ENCODE peak calls at places on chromosome 21, in six cellular contexts. One of them, this sample, is unnamed.

GRCh38 chr21:8989261-8989882 is 1532.0 kb upstream of the TPTE start:
- DNase-seq in lower leg skin: no peak
- DNase-seq in AG04450: no peak
- DNase-seq in ovary: no peak
- DNase-seq in transverse colon: no peak
- DNase-seq in GM23338: peak
- DNase-seq in this sample: no peak

GRCh38 chr21:15688809-15689208 is 41.0 kb upstream of the USP25 start:
- DNase-seq in AG04450: no peak
- DNase-seq in ovary: no peak
- DNase-seq in GM23338: no peak
- DNase-seq in lower leg skin: no peak
- DNase-seq in transverse colon: no peak
- DNase-seq in this sample: peak

GRCh38 chr21:16308269-16308668 is 578.5 kb downstream of the USP25 start:
- DNase-seq in lower leg skin: no peak
- DNase-seq in ovary: no peak
- DNase-seq in transverse colon: no peak
- DNase-seq in GM23338: no peak
- DNase-seq in AG04450: no peak
- DNase-seq in this sample: no peak

GRCh38 chr21:39660596-39660995 is 47.9 kb downstream of the B3GALT5 start:
- DNase-seq in ovary: peak
- DNase-seq in AG04450: peak
- DNase-seq in GM23338: no peak
- DNase-seq in transverse colon: peak
- DNase-seq in lower leg skin: peak
- DNase-seq in this sample: no peak

GRCh38 chr21:14943636-14944035 is 121.2 kb downstream of the NRIP1 start:
- DNase-seq in transverse colon: no peak
- DNase-seq in GM23338: no peak
- DNase-seq in ovary: no peak
- DNase-seq in AG04450: no peak
- DNase-seq in lower leg skin: no peak
- DNase-seq in this sample: no peak

GRCh38 chr21:35414511-35415139 is 365.5 kb upstream of the RUNX1 start:
- DNase-seq in lower leg skin: no peak
- DNase-seq in ovary: no peak
- DNase-seq in transverse colon: no peak
- DNase-seq in AG04450: no peak
- DNase-seq in GM23338: peak
- DNase-seq in this sample: no peak

GRCh38 chr21:36661511-36662309 is 37.2 kb upstream of the SIM2 start:
- DNase-seq in GM23338: peak
- DNase-seq in ovary: no peak
- DNase-seq in lower leg skin: no peak
- DNase-seq in transverse colon: peak
- DNase-seq in AG04450: no peak
- DNase-seq in this sample: no peak

GRCh38 chr21:45543371-45543709 is 1.1 kb upstream of the SLC19A1 start:
- DNase-seq in AG04450: no peak
- DNase-seq in GM23338: no peak
- DNase-seq in lower leg skin: no peak
- DNase-seq in ovary: peak
- DNase-seq in transverse colon: no peak
- DNase-seq in this sample: no peak

GRCh38 chr21:44423312-44423821 is 31.9 kb upstream of the LRRC3 start:
- DNase-seq in lower leg skin: peak
- DNase-seq in AG04450: no peak
- DNase-seq in GM23338: no peak
- DNase-seq in ovary: no peak
- DNase-seq in transverse colon: no peak
- DNase-seq in this sample: no peak

GRCh38 chr21:32423320-32423719 is 10.8 kb downstream of the EVA1C start:
- DNase-seq in transverse colon: no peak
- DNase-seq in ovary: no peak
- DNase-seq in GM23338: no peak
- DNase-seq in lower leg skin: no peak
- DNase-seq in AG04450: peak
- DNase-seq in this sample: no peak

GRCh38 chr21:32812035-32812434 is 40.5 kb upstream of the PAXBP1 start:
- DNase-seq in AG04450: no peak
- DNase-seq in ovary: peak
- DNase-seq in lower leg skin: no peak
- DNase-seq in GM23338: no peak
- DNase-seq in transverse colon: no peak
- DNase-seq in this sample: no peak

GRCh38 chr21:16624468-16625102 is 888.3 kb upstream of the CXADR start:
- DNase-seq in lower leg skin: no peak
- DNase-seq in transverse colon: no peak
- DNase-seq in AG04450: no peak
- DNase-seq in ovary: no peak
- DNase-seq in GM23338: no peak
- DNase-seq in this sample: no peak

GRCh38 chr21:32143222-32143939 is 135.5 kb downstream of the MIS18A start:
- DNase-seq in transverse colon: no peak
- DNase-seq in ovary: no peak
- DNase-seq in lower leg skin: no peak
- DNase-seq in GM23338: peak
- DNase-seq in AG04450: no peak
- DNase-seq in this sample: no peak

GRCh38 chr21:25330266-25330665 is 277.0 kb downstream of the MRPL39 start:
- DNase-seq in GM23338: no peak
- DNase-seq in transverse colon: no peak
- DNase-seq in lower leg skin: no peak
- DNase-seq in ovary: no peak
- DNase-seq in AG04450: peak
- DNase-seq in this sample: no peak

GRCh38 chr21:34690793-34691175 is 22.0 kb downstream of the CLIC6 start:
- DNase-seq in lower leg skin: no peak
- DNase-seq in GM23338: no peak
- DNase-seq in ovary: no peak
- DNase-seq in AG04450: no peak
- DNase-seq in transverse colon: no peak
- DNase-seq in this sample: no peak

GRCh38 chr21:35857082-35857481 is 203.2 kb downstream of the SETD4 start:
- DNase-seq in transverse colon: no peak
- DNase-seq in GM23338: no peak
- DNase-seq in ovary: no peak
- DNase-seq in lower leg skin: no peak
- DNase-seq in AG04450: no peak
- DNase-seq in this sample: no peak

GRCh38 chr21:45204395-45204794 is 83.3 kb downstream of the POFUT2 start:
- DNase-seq in AG04450: no peak
- DNase-seq in lower leg skin: no peak
- DNase-seq in transverse colon: no peak
- DNase-seq in ovary: no peak
- DNase-seq in GM23338: no peak
- DNase-seq in this sample: no peak

GRCh38 chr21:38756746-38757145 is 49.0 kb upstream of the ETS2 start:
- DNase-seq in GM23338: no peak
- DNase-seq in AG04450: peak
- DNase-seq in lower leg skin: no peak
- DNase-seq in ovary: no peak
- DNase-seq in transverse colon: no peak
- DNase-seq in this sample: no peak

GRCh38 chr21:44713846-44714245 is 2.5 kb upstream of the TSPEAR start:
- DNase-seq in AG04450: no peak
- DNase-seq in ovary: no peak
- DNase-seq in GM23338: no peak
- DNase-seq in transverse colon: no peak
- DNase-seq in lower leg skin: peak
- DNase-seq in this sample: no peak

GRCh38 chr21:44909719-44910118 is 11.0 kb downstream of the ITGB2 start:
- DNase-seq in transverse colon: no peak
- DNase-seq in lower leg skin: no peak
- DNase-seq in AG04450: no peak
- DNase-seq in GM23338: no peak
- DNase-seq in ovary: no peak
- DNase-seq in this sample: no peak

GRCh38 chr21:23475518-23476189 is 2131.6 kb downstream of the MRPL39 start:
- DNase-seq in lower leg skin: no peak
- DNase-seq in transverse colon: no peak
- DNase-seq in AG04450: no peak
- DNase-seq in GM23338: no peak
- DNase-seq in ovary: no peak
- DNase-seq in this sample: no peak

GRCh38 chr21:46662367-46662654 is 26.8 kb downstream of the PRMT2 start:
- DNase-seq in GM23338: no peak
- DNase-seq in ovary: no peak
- DNase-seq in lower leg skin: no peak
- DNase-seq in AG04450: no peak
- DNase-seq in transverse colon: no peak
- DNase-seq in this sample: no peak

GRCh38 chr21:46661211-46661625 is 25.7 kb downstream of the PRMT2 start:
- DNase-seq in AG04450: peak
- DNase-seq in GM23338: peak
- DNase-seq in ovary: peak
- DNase-seq in transverse colon: peak
- DNase-seq in lower leg skin: no peak
- DNase-seq in this sample: peak

GRCh38 chr21:46662765-46663500 is 27.5 kb downstream of the PRMT2 start:
- DNase-seq in ovary: no peak
- DNase-seq in lower leg skin: no peak
- DNase-seq in transverse colon: no peak
- DNase-seq in GM23338: no peak
- DNase-seq in AG04450: no peak
- DNase-seq in this sample: no peak

GRCh38 chr21:46660505-46660904 is 25.0 kb downstream of the PRMT2 start:
- DNase-seq in AG04450: no peak
- DNase-seq in lower leg skin: no peak
- DNase-seq in transverse colon: no peak
- DNase-seq in GM23338: no peak
- DNase-seq in ovary: no peak
- DNase-seq in this sample: peak

DNA sequence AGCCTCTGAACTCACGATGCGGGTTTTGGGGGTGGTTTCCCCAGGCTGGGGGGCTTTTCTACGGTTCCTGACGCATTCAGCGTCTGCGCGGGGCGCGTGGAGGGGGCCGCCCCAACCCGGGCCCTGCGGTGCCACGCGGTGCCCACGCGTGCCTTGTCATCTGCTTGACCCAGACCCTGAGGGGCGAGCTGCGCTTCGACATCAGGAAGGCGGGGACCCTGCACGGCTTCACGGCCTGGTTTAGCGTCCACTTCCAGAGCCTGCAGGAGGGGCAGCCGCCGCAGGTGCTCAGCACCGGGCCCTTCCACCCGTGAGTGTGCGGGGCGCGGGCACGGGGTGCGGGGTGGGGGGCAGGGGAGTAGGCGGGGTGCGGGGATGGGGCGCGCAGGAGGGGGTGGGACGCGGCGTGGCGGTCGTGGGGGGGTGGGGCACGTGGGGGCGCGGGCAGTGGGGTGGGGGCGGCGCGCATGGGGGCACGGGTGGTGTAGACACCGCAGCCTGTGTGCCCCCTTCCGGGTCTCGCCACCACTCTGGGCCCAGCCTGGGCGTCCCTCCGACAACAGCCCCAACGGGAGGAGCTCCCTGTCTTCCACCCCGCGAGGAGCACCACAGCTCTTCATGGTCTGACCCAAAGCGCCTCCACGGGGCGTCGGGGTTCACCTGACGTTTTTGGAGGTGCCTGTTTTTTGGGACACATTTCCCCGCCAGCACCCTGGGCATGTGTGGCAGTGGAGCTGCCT is 26.3 kb downstream of the PRMT2 start:
- DNase-seq in ovary: no peak
- DNase-seq in lower leg skin: no peak
- DNase-seq in AG04450: no peak
- DNase-seq in transverse colon: no peak
- DNase-seq in GM23338: peak
- DNase-seq in this sample: no peak
- H3K4me3 ChIP-seq in ovary: peak
- H3K4me3 ChIP-seq in lower leg skin: no peak
- H3K4me3 ChIP-seq in AG04450: peak
- H3K4me3 ChIP-seq in transverse colon: peak
- H3K4me3 ChIP-seq in GM23338: peak
- H3K4me3 ChIP-seq in this sample: peak

DNA sequence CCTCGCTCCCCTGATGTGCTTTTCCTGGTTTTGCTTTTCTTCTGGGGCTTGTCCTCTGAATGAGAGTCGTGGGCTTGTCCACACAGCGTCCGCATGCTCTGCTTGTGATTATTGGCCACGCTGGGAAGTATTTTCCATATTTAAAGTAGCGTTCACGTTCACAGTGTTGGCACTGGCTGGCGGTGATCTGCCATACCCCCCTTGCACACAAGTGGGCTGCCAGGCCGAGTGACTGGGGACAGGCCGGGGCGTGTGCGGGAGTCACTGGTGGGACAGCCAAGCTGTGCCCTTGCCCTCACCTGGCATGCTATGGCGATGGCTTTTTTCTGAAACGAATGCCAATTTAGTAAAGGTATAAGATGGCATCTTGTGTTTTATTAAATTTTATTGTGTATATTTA is 32.8 kb downstream of the SLC37A1 start:
- DNase-seq in AG04450: no peak
- DNase-seq in lower leg skin: no peak
- DNase-seq in ovary: no peak
- DNase-seq in transverse colon: no peak
- DNase-seq in GM23338: no peak
- DNase-seq in this sample: no peak
- H3K4me3 ChIP-seq in AG04450: no peak
- H3K4me3 ChIP-seq in lower leg skin: no peak
- H3K4me3 ChIP-seq in ovary: no peak
- H3K4me3 ChIP-seq in transverse colon: no peak
- H3K4me3 ChIP-seq in GM23338: no peak
- H3K4me3 ChIP-seq in this sample: no peak

GRCh38 chr21:30733026-30733425 is 14.0 kb downstream of the KRTAP21-2 start:
- DNase-seq in ovary: no peak
- DNase-seq in lower leg skin: no peak
- DNase-seq in GM23338: no peak
- DNase-seq in AG04450: no peak
- DNase-seq in transverse colon: no peak
- DNase-seq in this sample: no peak
- H3K4me3 ChIP-seq in ovary: no peak
- H3K4me3 ChIP-seq in lower leg skin: no peak
- H3K4me3 ChIP-seq in GM23338: no peak
- H3K4me3 ChIP-seq in AG04450: no peak
- H3K4me3 ChIP-seq in transverse colon: no peak
- H3K4me3 ChIP-seq in this sample: no peak

GRCh38 chr21:41361786-41362604 is at the start of gene MX2:
- DNase-seq in AG04450: peak
- DNase-seq in transverse colon: peak
- DNase-seq in ovary: no peak
- DNase-seq in GM23338: no peak
- DNase-seq in lower leg skin: peak
- DNase-seq in this sample: peak

GRCh38 chr21:41363370-41364270 is 1.8 kb downstream of the MX2 start:
- DNase-seq in GM23338: no peak
- DNase-seq in lower leg skin: peak
- DNase-seq in AG04450: no peak
- DNase-seq in transverse colon: no peak
- DNase-seq in ovary: no peak
- DNase-seq in this sample: no peak

GRCh38 chr21:41361053-41361785 is 608 bp upstream of the MX2 start:
- DNase-seq in GM23338: no peak
- DNase-seq in lower leg skin: peak
- DNase-seq in transverse colon: no peak
- DNase-seq in ovary: no peak
- DNase-seq in AG04450: no peak
- DNase-seq in this sample: no peak

GRCh38 chr21:41364308-41364707 is 2.5 kb downstream of the MX2 start:
- DNase-seq in GM23338: no peak
- DNase-seq in lower leg skin: peak
- DNase-seq in ovary: no peak
- DNase-seq in transverse colon: no peak
- DNase-seq in AG04450: no peak
- DNase-seq in this sample: no peak

GRCh38 chr21:41362605-41363369 is 960 bp downstream of the MX2 start:
- DNase-seq in ovary: no peak
- DNase-seq in GM23338: no peak
- DNase-seq in AG04450: no peak
- DNase-seq in lower leg skin: peak
- DNase-seq in transverse colon: no peak
- DNase-seq in this sample: no peak
- H3K4me3 ChIP-seq in ovary: no peak
- H3K4me3 ChIP-seq in GM23338: no peak
- H3K4me3 ChIP-seq in AG04450: no peak
- H3K4me3 ChIP-seq in lower leg skin: no peak
- H3K4me3 ChIP-seq in transverse colon: peak
- H3K4me3 ChIP-seq in this sample: peak

This sample was measured in Jurkat, Clone E6-1.